ENCODE peak calls at places on chromosomes 4 and X, in four cellular contexts. M is HL-60, E is brain microvascular endothelial cell, R is stomach. W is an unnamed sample.

GRCh38 chr4:29295280-29295679 is 1424.9 kb upstream of the PCDH7 start:
- DNase-seq in M (no peak), E (no peak), R (no peak), W (no peak)

GRCh38 chr4:142581891-142582290 is 264.2 kb downstream of the INPP4B start:
- DNase-seq in M (no peak), E (no peak), R (no peak), W (no peak)

GRCh38 chr4:47913328-47913727 is 1.1 kb downstream of the NFXL1 start:
- DNase-seq in M (no peak), E (peak), R (no peak), W (peak)

GRCh38 chr4:165537028-165537648 is 158.3 kb downstream of the CPE start:
- DNase-seq in M (no peak), E (peak), R (no peak), W (peak)

GRCh38 chrX:18654873-18655836 is 16.8 kb downstream of the RS1 start:
- DNase-seq in M (no peak), E (no peak), R (peak), W (peak)

GRCh38 chr4:86033171-86033570 is 326.7 kb downstream of the MAPK10 start:
- DNase-seq in M (peak), E (peak), R (peak), W (no peak)

GRCh38 chr4:108060164-108060563 is 70.5 kb downstream of the HADH start:
- DNase-seq in M (no peak), E (peak), R (no peak), W (peak)

GRCh38 chrX:24876782-24877315 is 138.9 kb downstream of the ARX start:
- DNase-seq in M (no peak), E (no peak), R (no peak), W (no peak)

GRCh38 chr4:102574317-102574716 is 73.2 kb downstream of the NFKB1 start:
- DNase-seq in M (peak), E (peak), R (no peak), W (no peak)

GRCh38 chr4:71113294-71113693 is 119.8 kb downstream of the DCK start:
- DNase-seq in M (no peak), E (no peak), R (no peak), W (no peak)

GRCh38 chrX:130975947-130976346 is 72.9 kb upstream of the ENOX2 start:
- DNase-seq in M (peak), E (peak), R (no peak), W (peak)

GRCh38 chr4:80608285-80608980 is 272.9 kb downstream of the CFAP299 start:
- DNase-seq in M (no peak), E (no peak), R (no peak), W (no peak)

GRCh38 chr4:152643153-152644035 is 36.4 kb downstream of the TMEM154 start:
- DNase-seq in M (peak), E (no peak), R (no peak), W (no peak)

GRCh38 chr4:80045831-80046230 is 27.2 kb downstream of the ANTXR2 start:
- DNase-seq in M (no peak), E (no peak), R (no peak), W (peak)

GRCh38 chr4:168907119-168907698 is 102.8 kb downstream of the CBR4 start:
- DNase-seq in M (no peak), E (peak), R (no peak), W (no peak)

GRCh38 chr4:53532521-53532920 is 58.8 kb downstream of the LNX1 start:
- DNase-seq in M (no peak), E (no peak), R (no peak), W (no peak)

GRCh38 chrX:94854251-94854650 is 1180.2 kb downstream of the FAM133A start:
- DNase-seq in M (no peak), E (no peak), R (no peak), W (no peak)

GRCh38 chrX:19566359-19567141 is 51.2 kb upstream of the MAP3K15 start:
- DNase-seq in M (peak), E (peak), R (no peak), W (no peak)

GRCh38 chr4:53507671-53508286 is 83.5 kb downstream of the LNX1 start:
- DNase-seq in M (no peak), E (peak), R (peak), W (no peak)

GRCh38 chr4:159410076-159410777 is 307.3 kb downstream of the RAPGEF2 start:
- DNase-seq in M (no peak), E (peak), R (no peak), W (peak)

GRCh38 chr4:65510976-65511375 is 159.3 kb downstream of the EPHA5 start:
- DNase-seq in M (no peak), E (peak), R (no peak), W (peak)

GRCh38 chr4:78410225-78410624 is 141.3 kb upstream of the ANXA3 start:
- DNase-seq in M (no peak), E (no peak), R (no peak), W (no peak)

GRCh38 chrX:38548508-38548907 is 12.8 kb upstream of the TSPAN7 start:
- DNase-seq in M (no peak), E (no peak), R (no peak), W (no peak)

GRCh38 chrX:23952984-23953907 is 45.4 kb downstream of the CXorf58 start:
- DNase-seq in M (peak), E (no peak), R (no peak), W (no peak)

GRCh38 chrX:132425744-132426318 is 63.0 kb downstream of the MBNL3 start:
- DNase-seq in M (no peak), E (no peak), R (no peak), W (peak)

GRCh38 chr4:145937990-145938611 is 522 bp downstream of the ZNF827 start:
- DNase-seq in M (no peak), E (peak), R (no peak), W (peak)

GRCh38 chr4:147709999-147710398 is 21.9 kb upstream of the ARHGAP10 start:
- DNase-seq in M (no peak), E (peak), R (no peak), W (peak)

GRCh38 chr4:64158648-64159326 is 250.5 kb downstream of the TECRL start:
- DNase-seq in M (peak), E (peak), R (peak), W (peak)

GRCh38 chr4:110278127-110278526 is 79.7 kb upstream of the ELOVL6 start:
- DNase-seq in M (no peak), E (no peak), R (no peak), W (no peak)

GRCh38 chr4:71711044-71711984 is 72.6 kb downstream of the GC start:
- DNase-seq in M (no peak), E (no peak), R (no peak), W (no peak)

GRCh38 chr4:158775091-158775651 is 6.3 kb downstream of the FNIP2 start:
- DNase-seq in M (no peak), E (peak), R (no peak), W (peak)

GRCh38 chrX:14776901-14777300 is 96.0 kb downstream of the FANCB start:
- DNase-seq in M (no peak), E (peak), R (no peak), W (no peak)

GRCh38 chrX:54785901-54786300 is 12.2 kb downstream of the ITIH6 start:
- DNase-seq in M (peak), E (no peak), R (no peak), W (no peak)

DNA sequence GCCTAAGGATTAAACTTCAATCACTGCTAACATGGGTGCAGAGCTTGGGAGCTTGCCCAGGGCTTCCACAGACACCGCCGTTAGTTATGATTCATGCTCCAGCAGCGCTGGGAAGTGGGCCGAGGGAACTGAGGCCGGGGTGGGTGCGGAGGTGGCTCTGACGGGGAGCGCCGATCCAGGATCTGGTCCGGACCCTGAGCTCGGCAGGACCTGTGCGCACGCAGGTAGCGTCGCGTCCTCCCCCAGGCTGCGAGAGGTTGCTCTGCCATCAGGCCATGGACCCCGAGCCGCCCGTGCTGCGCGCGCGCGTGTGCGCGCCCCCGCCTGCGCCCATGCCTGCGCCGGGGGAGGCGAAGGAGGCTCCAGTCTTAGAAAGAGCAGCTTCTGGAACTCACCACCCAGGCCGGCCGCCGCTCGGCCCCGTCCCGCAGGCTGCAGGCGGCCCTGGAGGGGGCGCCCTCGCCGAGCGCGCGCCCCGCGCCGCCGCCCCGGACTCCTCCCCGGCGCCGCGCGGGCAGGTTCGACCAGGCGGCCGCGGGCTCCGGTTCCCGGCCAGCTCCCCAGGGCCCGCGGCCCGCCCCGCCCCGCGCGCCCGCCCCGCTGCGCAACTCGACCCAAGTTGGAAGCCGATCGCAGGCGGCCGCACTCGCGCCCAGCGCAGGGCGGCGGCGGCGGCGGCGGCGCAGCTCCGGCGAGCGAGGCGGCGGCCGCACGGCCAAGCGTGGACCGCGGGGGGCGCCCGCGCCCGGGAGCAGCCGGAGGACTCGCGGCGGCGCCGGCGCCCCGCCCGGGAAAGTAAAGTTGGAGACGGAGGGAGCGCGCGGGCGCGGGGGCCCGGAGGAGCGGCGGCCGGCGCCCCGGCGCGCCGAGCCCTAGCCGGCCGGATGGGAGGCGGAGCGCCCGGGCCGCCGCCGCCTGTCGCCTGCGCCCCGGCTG is 646 bp upstream of the ADRA2C start:
- DNase-seq in M (peak), E (peak), R (peak), W (peak)
- H3K4me3 ChIP-seq in M (no peak), E (peak), R (peak), W (no peak)

DNA sequence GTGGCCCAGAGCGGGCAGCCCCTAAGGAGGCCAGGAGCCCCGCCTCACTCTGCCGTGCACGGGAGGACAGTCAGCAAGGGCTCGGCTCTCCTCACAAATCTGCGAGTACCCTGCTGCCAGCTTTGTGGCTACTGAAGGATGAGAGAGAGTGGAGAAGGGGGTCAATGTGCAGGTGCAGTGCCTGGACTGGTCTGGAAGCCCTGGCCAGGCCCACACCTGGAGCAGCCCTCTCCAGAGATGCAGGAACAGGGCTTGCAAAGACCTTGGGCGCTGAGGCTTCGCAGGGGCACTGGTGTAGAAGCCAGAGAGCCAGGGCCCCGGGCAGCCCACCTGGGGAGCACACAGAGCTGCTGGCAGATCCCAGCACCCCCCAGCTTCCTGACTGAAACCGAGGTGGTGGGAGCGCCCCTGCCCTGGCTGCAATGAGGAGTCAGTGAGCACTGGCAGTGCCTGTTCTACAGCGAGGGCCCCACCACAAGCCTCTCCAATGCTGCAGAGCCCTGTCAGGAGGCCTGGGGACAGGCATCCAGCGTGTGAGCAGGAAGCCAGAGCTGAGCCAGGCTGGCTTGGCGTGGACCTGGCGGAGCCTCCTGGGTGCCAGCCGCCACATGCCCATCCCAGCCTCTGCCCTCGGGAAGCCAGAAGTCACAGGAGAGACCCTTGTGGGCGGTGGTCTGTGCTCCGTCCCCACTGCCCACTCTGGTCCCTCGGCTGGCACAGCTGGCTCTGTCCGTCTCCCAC is 3.9 kb downstream of the SPON2 start:
- DNase-seq in M (no peak), E (no peak), R (no peak), W (no peak)
- H3K4me3 ChIP-seq in M (no peak), E (no peak), R (no peak), W (no peak)

GRCh38 chrX:145820825-145821224 is 3.2 kb downstream of the SLITRK2 start:
- DNase-seq in M (no peak), E (no peak), R (no peak), W (no peak)

GRCh38 chrX:145817666-145818521 is at the start of gene SLITRK2:
- DNase-seq in M (no peak), E (no peak), R (no peak), W (no peak)

GRCh38 chrX:145818522-145819075 is 970 bp downstream of the SLITRK2 start:
- DNase-seq in M (no peak), E (no peak), R (no peak), W (no peak)

GRCh38 chrX:145816607-145817298 is 876 bp upstream of the SLITRK2 start:
- DNase-seq in M (no peak), E (no peak), R (no peak), W (no peak)

DNA sequence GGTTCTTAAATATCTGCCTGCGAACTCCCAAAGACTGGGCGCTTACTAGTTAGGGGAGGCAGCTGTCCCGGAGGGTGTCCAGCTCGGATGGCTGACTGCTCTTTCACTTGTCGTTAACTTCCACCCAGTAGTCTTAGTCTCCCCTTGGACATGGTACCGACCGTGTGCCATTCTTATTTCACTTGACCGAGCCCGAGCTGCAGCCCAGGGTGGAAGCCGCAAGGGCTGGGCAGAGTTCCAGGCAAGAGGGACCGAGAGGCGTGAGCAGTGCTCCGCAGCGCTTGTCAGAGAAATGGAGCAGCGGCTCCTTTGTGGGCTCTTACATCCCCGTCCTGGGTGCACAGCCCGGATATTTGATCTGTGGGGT is 347 bp upstream of the SLITRK2 start:
- DNase-seq in M (no peak), E (no peak), R (no peak), W (no peak)
- H3K4me3 ChIP-seq in M (no peak), E (peak), R (no peak), W (no peak)

DNA sequence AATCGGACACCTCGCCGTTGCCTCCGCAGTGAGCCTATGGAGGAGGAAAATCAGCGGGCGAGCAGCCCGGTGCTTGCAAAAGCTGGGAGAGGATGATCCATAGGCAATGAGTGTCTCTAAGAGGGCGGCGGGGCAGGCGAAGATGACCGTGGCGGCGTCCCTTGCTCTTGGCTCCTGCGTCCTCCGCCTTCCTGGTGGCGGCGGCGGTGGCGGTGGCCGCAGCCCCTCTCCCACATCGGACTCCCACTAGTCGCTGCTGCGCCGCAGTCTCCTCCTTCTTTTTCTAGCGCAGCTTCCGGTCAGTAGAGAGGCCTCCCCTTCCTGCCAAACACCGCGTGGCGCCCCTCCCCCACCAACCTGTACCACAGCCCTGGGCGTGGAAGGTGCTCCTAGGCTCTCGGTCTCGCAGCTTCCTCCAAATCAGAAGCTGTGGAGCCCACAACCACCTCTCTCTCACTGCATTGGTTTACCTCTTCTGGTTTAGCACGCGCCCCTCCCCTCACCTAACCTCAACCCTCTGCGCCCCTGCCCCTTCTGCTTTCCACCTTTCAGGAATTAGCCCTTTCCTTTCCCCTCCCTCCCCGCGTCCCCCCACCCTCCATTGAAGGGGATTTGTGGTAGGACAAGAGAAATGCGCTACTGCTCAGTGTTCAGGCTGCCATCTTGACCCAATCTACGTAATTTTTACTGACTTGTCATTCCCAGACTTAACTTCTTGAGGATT is at the start of gene SPIN3:
- DNase-seq in M (peak), E (peak), R (peak), W (peak)
- H3K4me3 ChIP-seq in M (peak), E (peak), R (peak), W (peak)

GRCh38 chr4:185127021-185127925 is 15.8 kb upstream of the SLC25A4 start:
- DNase-seq in M (no peak), E (no peak), R (no peak), W (peak)

GRCh38 chr4:185123479-185123878 is 19.6 kb upstream of the SLC25A4 start:
- DNase-seq in M (no peak), E (no peak), R (no peak), W (no peak)

GRCh38 chr4:185119927-185120630 is 23.0 kb upstream of the SLC25A4 start:
- DNase-seq in M (no peak), E (no peak), R (no peak), W (no peak)

GRCh38 chr4:185120631-185120946 is 22.5 kb upstream of the SLC25A4 start:
- DNase-seq in M (no peak), E (no peak), R (no peak), W (no peak)

DNA sequence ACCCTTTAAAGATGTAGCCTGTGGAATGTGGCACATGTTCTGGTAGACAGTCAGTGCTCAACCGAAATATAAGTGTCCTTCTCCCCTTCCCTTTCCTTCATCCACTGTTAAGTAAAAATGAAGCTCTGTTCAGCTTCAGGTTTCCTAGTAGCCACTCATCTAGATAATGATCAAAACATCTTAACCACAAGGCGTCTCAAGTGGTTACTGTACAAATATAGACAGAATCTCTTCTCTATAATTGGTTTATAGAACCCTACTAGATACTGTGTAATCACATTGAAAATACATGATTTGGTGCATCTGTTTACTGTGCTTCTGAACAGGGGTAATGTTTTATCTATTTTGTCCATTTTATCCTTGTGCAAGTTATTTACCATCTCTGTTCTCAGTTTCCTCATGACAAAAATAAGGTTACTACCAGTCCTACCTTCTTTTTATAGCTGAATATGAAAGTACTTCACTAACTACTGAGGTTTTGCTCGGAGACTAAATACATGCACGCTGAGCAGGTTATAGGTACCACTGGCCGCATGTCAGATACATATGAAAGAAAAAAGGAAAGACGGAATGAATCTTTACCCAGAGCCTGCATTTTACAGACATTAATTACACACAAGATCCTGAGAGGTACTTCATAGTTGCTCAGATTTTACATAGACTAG is 20.3 kb upstream of the SLC25A4 start:
- DNase-seq in M (no peak), E (no peak), R (no peak), W (peak)
- H3K4me3 ChIP-seq in M (no peak), E (no peak), R (no peak), W (no peak)

GRCh38 chrX:119685225-119686066 is 7.5 kb downstream of the SEPTIN6 start:
- DNase-seq in M (peak), E (no peak), R (no peak), W (no peak)

GRCh38 chrX:119684916-119685224 is 8.1 kb downstream of the SEPTIN6 start:
- DNase-seq in M (no peak), E (no peak), R (no peak), W (no peak)

GRCh38 chrX:119677654-119677981 is 15.3 kb downstream of the SEPTIN6 start:
- DNase-seq in M (no peak), E (no peak), R (no peak), W (no peak)

GRCh38 chrX:119686087-119686639 is 6.8 kb downstream of the SEPTIN6 start:
- DNase-seq in M (no peak), E (no peak), R (no peak), W (no peak)

GRCh38 chrX:119682019-119682989 is 10.7 kb downstream of the SEPTIN6 start:
- DNase-seq in M (peak), E (no peak), R (no peak), W (no peak)
- H3K4me3 ChIP-seq in M (no peak), E (no peak), R (no peak), W (no peak)

W was measured in mammary epithelial cell.